ENCODE peak calls at places on chromosome 3, in seven cellular contexts. S, T, M, B, U, I and Q are unnamed samples.

GRCh38 chr3:111768571-111769100 is 90.4 kb upstream of the PHLDB2 start:
- DNase-seq in T (no peak), I (peak), M (peak), U (no peak), S (peak), B (no peak), Q (no peak)

GRCh38 chr3:77530870-77531269 is 491.0 kb downstream of the ROBO2 start:
- DNase-seq in M (peak), T (no peak), U (no peak), B (no peak), S (peak), I (no peak), Q (no peak)

GRCh38 chr3:69179740-69180372 is 57.5 kb upstream of the LMOD3 start:
- DNase-seq in B (no peak), S (no peak), T (no peak), I (peak), M (no peak), U (no peak), Q (no peak)

GRCh38 chr3:13843351-13843750 is 36.5 kb downstream of the WNT7A start:
- DNase-seq in T (no peak), B (no peak), S (no peak), M (no peak), U (no peak), I (no peak), Q (no peak)

GRCh38 chr3:197478746-197479668 is 76.8 kb downstream of the BDH1 start:
- DNase-seq in M (no peak), U (no peak), I (peak), B (no peak), T (no peak), S (no peak), Q (no peak)

GRCh38 chr3:71062037-71062919 is 521.2 kb downstream of the FOXP1 start:
- DNase-seq in S (no peak), M (no peak), B (no peak), T (no peak), U (no peak), I (peak), Q (no peak)

GRCh38 chr3:181623924-181624694 is 87.6 kb upstream of the SOX2 start:
- DNase-seq in B (no peak), I (peak), S (no peak), M (no peak), T (no peak), U (no peak), Q (no peak)

GRCh38 chr3:183188895-183189462 is 26.4 kb upstream of the LAMP3 start:
- DNase-seq in T (no peak), S (no peak), U (no peak), M (peak), B (no peak), I (peak), Q (no peak)

GRCh38 chr3:159884661-159885402 is 103.8 kb upstream of the IL12A start:
- DNase-seq in T (no peak), I (peak), M (no peak), B (no peak), S (no peak), U (no peak), Q (no peak)

GRCh38 chr3:134460965-134461364 is 24.8 kb downstream of the ANAPC13 start:
- DNase-seq in I (peak), B (no peak), M (peak), S (peak), T (no peak), U (no peak), Q (no peak)

GRCh38 chr3:19439944-19440343 is 291.6 kb downstream of the KCNH8 start:
- DNase-seq in I (no peak), S (no peak), B (no peak), T (no peak), U (no peak), M (no peak), Q (no peak)

GRCh38 chr3:132135628-132136333 is 101.0 kb upstream of the CPNE4 start:
- DNase-seq in S (peak), T (no peak), B (peak), I (peak), M (peak), U (no peak), Q (no peak)

GRCh38 chr3:134903840-134904239 is 108.8 kb downstream of the EPHB1 start:
- DNase-seq in U (no peak), S (no peak), I (no peak), T (no peak), B (no peak), M (no peak), Q (peak)

GRCh38 chr3:190017575-190018288 is 103.0 kb downstream of the P3H2 start:
- DNase-seq in T (no peak), U (no peak), M (no peak), B (no peak), I (peak), S (peak), Q (no peak)
- TF ChIP-seq CTCF in T (no peak), U (no peak), M (peak), B (no peak), I (peak), S (peak), Q (peak)

DNA sequence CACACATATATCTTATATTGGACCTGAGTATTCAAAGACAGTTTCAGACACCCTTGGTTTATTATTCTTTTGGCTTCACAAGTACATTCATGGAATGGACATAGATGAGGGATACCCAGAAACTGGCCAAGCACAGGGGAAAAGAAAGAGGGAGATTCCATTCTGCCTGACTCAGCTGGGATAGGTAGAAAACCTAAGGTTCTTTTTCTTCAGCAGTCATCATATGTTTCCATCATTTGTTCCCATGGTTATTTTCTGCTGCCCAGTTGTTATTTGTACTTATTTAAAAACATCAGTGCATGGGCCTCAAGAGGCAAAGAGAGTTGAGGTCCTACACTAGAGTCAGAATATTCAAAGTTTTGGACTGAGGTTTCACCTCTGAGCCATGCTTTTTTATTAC is 91.8 kb downstream of the FILIP1L start:
- DNase-seq in I (no peak), B (no peak), U (no peak), S (no peak), M (no peak), T (no peak), Q (no peak)
- TF ChIP-seq CTCF in I (no peak), B (no peak), U (no peak), S (no peak), M (no peak), T (no peak), Q (no peak)

GRCh38 chr3:42228796-42229195 is 37.2 kb downstream of the CCK start:
- DNase-seq in B (no peak), U (no peak), M (no peak), S (no peak), I (peak), T (no peak), Q (no peak)
- TF ChIP-seq CTCF in B (no peak), U (no peak), M (peak), S (peak), I (peak), T (no peak), Q (peak)

DNA sequence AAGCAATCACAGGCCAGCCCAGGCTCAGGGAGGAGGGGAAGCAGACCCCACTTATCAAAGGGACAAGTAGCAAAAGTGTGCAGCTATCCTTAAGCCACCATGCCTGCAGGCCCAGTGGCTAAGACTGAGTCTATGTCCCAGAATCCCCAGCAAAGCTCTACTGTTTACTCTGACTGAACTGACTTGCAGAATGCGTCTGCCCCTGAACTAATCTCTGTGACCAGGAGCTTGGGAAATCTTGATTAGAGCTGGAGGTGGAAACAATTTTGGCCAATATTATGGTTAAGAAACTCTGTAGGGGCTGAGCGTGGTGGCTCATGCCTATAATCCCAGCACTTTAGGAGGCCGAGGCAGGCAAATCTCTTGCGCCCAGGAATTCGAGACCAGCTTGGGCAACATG is 22.6 kb downstream of the DPH3 start:
- DNase-seq in B (no peak), S (no peak), T (no peak), I (no peak), U (no peak), M (no peak), Q (no peak)
- TF ChIP-seq CTCF in B (no peak), S (no peak), T (no peak), I (no peak), U (no peak), M (no peak), Q (no peak)

DNA sequence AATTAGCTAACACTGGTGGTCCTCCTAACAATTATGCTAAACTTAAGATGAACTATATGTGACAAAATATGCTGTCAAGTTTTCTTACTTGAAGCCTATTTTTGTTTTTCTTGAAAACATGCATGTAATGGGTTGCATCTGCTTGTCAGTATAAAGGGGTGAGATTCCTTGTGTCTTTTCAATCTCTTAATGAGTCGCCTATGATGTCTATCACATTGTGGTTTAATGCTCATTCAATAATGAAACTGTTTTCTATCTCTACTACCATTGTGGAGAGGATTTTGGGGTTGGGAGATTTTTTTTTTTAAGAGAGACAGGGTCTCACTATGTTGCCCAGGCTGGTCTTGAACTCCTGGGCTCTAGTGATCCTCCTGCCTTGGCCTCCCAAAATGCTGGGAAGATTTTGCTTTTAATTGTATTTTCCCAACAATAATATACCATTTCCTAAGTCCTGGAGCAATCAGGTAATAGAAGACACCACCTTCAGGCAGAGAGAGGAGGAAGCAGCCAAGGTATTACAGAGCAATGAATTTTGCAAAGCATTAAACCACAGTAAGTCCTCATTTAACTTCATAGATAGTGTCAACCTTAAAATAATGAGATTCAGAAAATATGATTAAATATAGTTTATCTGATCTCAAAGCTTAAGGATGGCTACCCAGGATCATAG is 17.4 kb upstream of the TRMT10C start:
- DNase-seq in S (no peak), B (no peak), T (no peak), I (no peak), M (no peak), U (no peak), Q (no peak)
- TF ChIP-seq CTCF in S (no peak), B (no peak), T (no peak), I (peak), M (no peak), U (no peak), Q (peak)

GRCh38 chr3:149958171-149958796 is 12.4 kb downstream of the PFN2 start:
- DNase-seq in S (no peak), U (no peak), I (peak), T (no peak), M (no peak), B (no peak), Q (no peak)
- TF ChIP-seq CTCF in S (no peak), U (no peak), I (peak), T (no peak), M (no peak), B (no peak), Q (no peak)

DNA sequence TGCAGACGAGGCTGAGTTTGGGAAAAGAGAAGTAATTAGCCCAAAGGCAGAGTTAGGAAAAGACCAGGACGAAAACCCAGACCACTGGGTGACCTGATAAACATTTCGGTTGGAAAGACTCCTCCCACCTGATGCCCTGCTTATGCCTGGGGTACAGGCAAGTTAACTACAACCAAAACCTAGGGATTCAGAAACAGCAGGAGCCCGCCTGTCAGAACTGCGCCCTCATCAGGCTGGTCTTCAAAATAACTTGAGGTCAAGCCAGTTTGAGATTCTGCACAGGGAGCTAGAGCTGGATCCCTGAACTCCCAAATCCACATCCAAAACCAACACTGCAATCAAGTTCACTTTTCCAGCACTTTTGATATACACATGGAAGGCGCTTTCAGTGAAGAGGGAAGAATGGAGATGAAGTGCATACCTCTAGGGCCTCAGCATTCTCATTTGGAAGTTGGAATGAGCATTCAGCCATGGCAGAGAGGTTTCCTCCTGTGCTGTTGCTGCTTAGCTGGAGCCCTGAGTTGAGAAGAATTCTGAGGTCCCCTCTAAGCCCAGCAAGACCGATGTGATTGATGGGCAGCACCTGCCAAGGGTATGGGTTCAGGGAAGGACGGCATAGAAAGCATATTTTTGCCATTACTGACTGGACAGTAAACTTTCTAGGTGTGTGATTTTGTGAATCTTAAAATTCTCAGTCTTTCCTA is 11.6 kb downstream of the TSEN2 start:
- DNase-seq in U (no peak), S (no peak), I (no peak), T (no peak), B (no peak), M (no peak), Q (no peak)
- TF ChIP-seq CTCF in U (no peak), S (no peak), I (no peak), T (no peak), B (no peak), M (peak), Q (peak)

GRCh38 chr3:174358252-174358651 is 500.9 kb upstream of the NAALADL2 start:
- DNase-seq in U (no peak), B (no peak), S (no peak), M (no peak), T (no peak), I (no peak), Q (no peak)

GRCh38 chr3:174352227-174352626 is 506.9 kb upstream of the NAALADL2 start:
- DNase-seq in M (no peak), I (no peak), U (no peak), T (no peak), B (no peak), S (no peak), Q (no peak)

GRCh38 chr3:174356596-174356995 is 502.5 kb upstream of the NAALADL2 start:
- DNase-seq in T (no peak), S (no peak), M (no peak), I (no peak), B (no peak), U (no peak), Q (no peak)

DNA sequence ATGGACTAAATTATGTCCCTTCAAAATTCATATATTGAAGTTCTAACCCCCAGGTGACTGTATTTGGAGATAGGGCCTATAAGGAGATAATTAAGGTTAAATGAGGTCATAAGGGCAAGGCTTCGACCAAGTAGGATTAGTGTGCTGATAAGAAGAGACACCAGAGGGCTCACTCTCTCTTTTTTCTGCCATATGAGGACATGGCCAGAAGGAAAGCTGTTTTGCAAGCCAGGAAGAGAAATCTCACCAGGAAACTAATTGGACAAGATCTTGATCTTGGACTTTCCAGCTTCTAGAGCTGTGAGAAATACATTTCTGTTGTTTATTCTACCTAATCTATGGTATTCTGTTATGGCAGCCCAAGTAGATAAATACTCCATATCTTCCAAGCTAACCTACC is 503.6 kb upstream of the NAALADL2 start:
- DNase-seq in I (peak), B (no peak), S (no peak), M (no peak), T (no peak), U (no peak), Q (no peak)
- TF ChIP-seq CTCF in I (peak), B (no peak), S (peak), M (no peak), T (no peak), U (no peak), Q (peak)